ENCODE peak calls at places on chromosomes 7 and 10, in nine cellular contexts. R is non-pigmented ciliary epithelial cell; K is GM03348; U is stimulated activated CD8-positive, alpha-beta memory T cell treated with anti-CD3 and anti-CD28 coated beads, Interleukin-4, amount 100 ng/mL, for 4 hours; V is sigmoid colon; Q is GM12865; J is endodermal cell; Z is GDM1; E is kidney. L is an unnamed sample.

GRCh38 chr7:149237502-149237901 is 1.9 kb upstream of the ZNF212 start:
- DNase-seq in R (no peak), K (no peak), U (no peak), V (no peak), Q (no peak), J (no peak), Z (no peak), E (no peak), L (no peak)

GRCh38 chr7:66748127-66748511 is 7.6 kb downstream of the RABGEF1 start:
- DNase-seq in R (no peak), K (peak), U (no peak), V (no peak), Q (no peak), J (no peak), Z (no peak), E (no peak), L (no peak)

GRCh38 chr10:66928000-66928770 is 2.3 kb downstream of the LRRTM3 start:
- DNase-seq in R (no peak), K (peak), U (no peak), V (peak), Q (no peak), J (peak), Z (no peak), E (no peak), L (no peak)

GRCh38 chr10:8084799-8085198 is 30.3 kb downstream of the GATA3 start:
- DNase-seq in R (no peak), K (no peak), U (no peak), V (peak), Q (no peak), J (no peak), Z (no peak), E (no peak), L (no peak)

GRCh38 chr10:4212111-4212635 is 427.2 kb upstream of the KLF6 start:
- DNase-seq in R (no peak), K (peak), U (no peak), V (no peak), Q (no peak), J (no peak), Z (no peak), E (no peak), L (no peak)

GRCh38 chr7:44969701-44970494 is 8.9 kb downstream of the MYO1G start:
- DNase-seq in R (no peak), K (no peak), U (no peak), V (peak), Q (no peak), J (peak), Z (no peak), E (peak), L (no peak)

GRCh38 chr7:114112806-114113205 is 194.0 kb upstream of the PPP1R3A start:
- DNase-seq in R (no peak), K (no peak), U (no peak), V (no peak), Q (no peak), J (no peak), Z (no peak), E (no peak), L (no peak)

GRCh38 chr10:124657806-124658205 is 86.4 kb downstream of the FAM53B start:
- DNase-seq in R (peak), K (no peak), U (no peak), V (no peak), Q (peak), J (no peak), Z (no peak), E (peak), L (no peak)

GRCh38 chr10:86953747-86954680 is 3.4 kb downstream of the MMRN2 start:
- DNase-seq in R (no peak), K (no peak), U (no peak), V (peak), Q (no peak), J (peak), Z (no peak), E (peak), L (no peak)

GRCh38 chr7:138900040-138900828 is 81.0 kb downstream of the KIAA1549 start:
- DNase-seq in R (no peak), K (no peak), U (no peak), V (no peak), Q (no peak), J (no peak), Z (no peak), E (no peak), L (no peak)

GRCh38 chr10:109820620-109821405 is 102.5 kb downstream of the XPNPEP1 start:
- DNase-seq in R (no peak), K (no peak), U (no peak), V (no peak), Q (no peak), J (no peak), Z (no peak), E (no peak), L (peak)

GRCh38 chr7:87129332-87129731 is 22.9 kb upstream of the DMTF1 start:
- DNase-seq in R (no peak), K (no peak), U (no peak), V (no peak), Q (no peak), J (peak), Z (no peak), E (no peak), L (no peak)

GRCh38 chr10:85922363-85923129 is 444.0 kb downstream of the GRID1 start:
- DNase-seq in R (no peak), K (no peak), U (no peak), V (no peak), Q (no peak), J (no peak), Z (no peak), E (no peak), L (peak)

GRCh38 chr10:3203972-3204371 is 31.4 kb upstream of the PITRM1 start:
- DNase-seq in R (no peak), K (no peak), U (no peak), V (no peak), Q (no peak), J (no peak), Z (no peak), E (no peak), L (no peak)

GRCh38 chr7:2104716-2105115 is 128.0 kb downstream of the MAD1L1 start:
- DNase-seq in R (no peak), K (peak), U (no peak), V (no peak), Q (no peak), J (no peak), Z (no peak), E (no peak), L (no peak)

GRCh38 chr7:27073066-27073465 is 22.7 kb downstream of the HOXA1 start:
- DNase-seq in R (no peak), K (no peak), U (no peak), V (no peak), Q (no peak), J (no peak), Z (no peak), E (no peak), L (peak)

GRCh38 chr10:33336606-33337334 is 2.3 kb upstream of the NRP1 start:
- DNase-seq in R (no peak), K (peak), U (no peak), V (peak), Q (no peak), J (peak), Z (no peak), E (peak), L (peak)

GRCh38 chr7:98617051-98617959 is at the start of gene NPTX2:
- DNase-seq in R (no peak), K (no peak), U (no peak), V (no peak), Q (no peak), J (peak), Z (no peak), E (no peak), L (peak)

GRCh38 chr7:116588641-116589594 is 64.1 kb downstream of the CAV1 start:
- DNase-seq in R (no peak), K (peak), U (no peak), V (no peak), Q (peak), J (no peak), Z (no peak), E (no peak), L (peak)

GRCh38 chr10:72323108-72323932 is 31.4 kb downstream of the DNAJB12 start:
- DNase-seq in R (no peak), K (no peak), U (no peak), V (no peak), Q (no peak), J (peak), Z (no peak), E (peak), L (no peak)

GRCh38 chr7:70634610-70635068 is 497.3 kb upstream of the GALNT17 start:
- DNase-seq in R (peak), K (peak), U (no peak), V (no peak), Q (no peak), J (peak), Z (no peak), E (no peak), L (no peak)

GRCh38 chr10:88238515-88238914 is 344.6 kb downstream of the RNLS start:
- DNase-seq in R (no peak), K (no peak), U (no peak), V (no peak), Q (no peak), J (no peak), Z (no peak), E (no peak), L (no peak)

GRCh38 chr10:49153971-49154370 is 20.1 kb upstream of the FAM170B start:
- DNase-seq in R (no peak), K (peak), U (no peak), V (no peak), Q (no peak), J (no peak), Z (no peak), E (no peak), L (no peak)

GRCh38 chr7:151888079-151888673 is 11.3 kb upstream of the PRKAG2 start:
- DNase-seq in R (no peak), K (no peak), U (no peak), V (peak), Q (no peak), J (peak), Z (no peak), E (peak), L (no peak)

GRCh38 chr10:118595598-118596425 is at the start of gene PRLHR:
- DNase-seq in R (no peak), K (peak), U (no peak), V (no peak), Q (no peak), J (peak), Z (no peak), E (no peak), L (peak)

GRCh38 chr10:103859161-103860141 is 4.1 kb upstream of the SH3PXD2A start:
- DNase-seq in R (no peak), K (peak), U (peak), V (peak), Q (peak), J (peak), Z (peak), E (no peak), L (peak)

GRCh38 chr7:77765906-77766800 is 32.1 kb downstream of the TMEM60 start:
- DNase-seq in R (no peak), K (peak), U (no peak), V (no peak), Q (no peak), J (no peak), Z (no peak), E (no peak), L (no peak)

GRCh38 chr7:6274743-6275142 is 2.3 kb upstream of the CYTH3 start:
- DNase-seq in R (no peak), K (no peak), U (no peak), V (no peak), Q (no peak), J (no peak), Z (no peak), E (no peak), L (no peak)

GRCh38 chr7:98557538-98558031 is 59.5 kb upstream of the NPTX2 start:
- DNase-seq in R (no peak), K (no peak), U (no peak), V (no peak), Q (no peak), J (no peak), Z (no peak), E (no peak), L (peak)

GRCh38 chr7:106590209-106590816 is 70.6 kb downstream of the CCDC71L start:
- DNase-seq in R (no peak), K (no peak), U (no peak), V (no peak), Q (no peak), J (no peak), Z (no peak), E (no peak), L (no peak)

GRCh38 chr7:116525298-116525912 is 569 bp downstream of the CAV1 start:
- DNase-seq in R (no peak), K (peak), U (no peak), V (peak), Q (peak), J (peak), Z (no peak), E (peak), L (no peak)

GRCh38 chr10:113487154-113487553 is 65.7 kb upstream of the HABP2 start:
- DNase-seq in R (no peak), K (no peak), U (no peak), V (no peak), Q (no peak), J (no peak), Z (no peak), E (no peak), L (no peak)

GRCh38 chr7:5598261-5598761 is 174.7 kb upstream of the TNRC18 start:
- DNase-seq in R (no peak), K (peak), U (no peak), V (peak), Q (no peak), J (no peak), Z (no peak), E (no peak), L (no peak)

GRCh38 chr7:137944168-137944567 is 57.7 kb downstream of the CREB3L2 start:
- DNase-seq in R (no peak), K (no peak), U (no peak), V (no peak), Q (no peak), J (no peak), Z (no peak), E (no peak), L (no peak)

GRCh38 chr10:127553431-127553830 is 4.3 kb downstream of the NPS start:
- DNase-seq in R (no peak), K (no peak), U (no peak), V (no peak), Q (no peak), J (no peak), Z (no peak), E (no peak), L (no peak)

GRCh38 chr7:211033-211714 is 18.8 kb downstream of the FAM20C start:
- DNase-seq in R (no peak), K (no peak), U (no peak), V (no peak), Q (no peak), J (no peak), Z (no peak), E (no peak), L (no peak)